ENCODE peak calls at places on chromosomes 1 and 21, in four cellular contexts. One of them, this sample, is unnamed.

GRCh38 chr1:27598902-27599528 is 4.9 kb downstream of the AHDC1 start:
- DNase-seq in ELR: peak
- DNase-seq in stimulated activated CD4-positive, alpha-beta T cell treated with anti-CD3 and anti-CD28 coated beads, Interleukin-1b, Interleukin-23, amount 100 ng/mL, for 4 hours: peak
- DNase-seq in GDM1: peak
- DNase-seq in this sample: no peak

GRCh38 chr21:29892379-29892778 is 47.4 kb downstream of the GRIK1 start:
- DNase-seq in ELR: no peak
- DNase-seq in stimulated activated CD4-positive, alpha-beta T cell treated with anti-CD3 and anti-CD28 coated beads, Interleukin-1b, Interleukin-23, amount 100 ng/mL, for 4 hours: no peak
- DNase-seq in GDM1: no peak
- DNase-seq in this sample: no peak

GRCh38 chr1:204363335-204364114 is 3.8 kb upstream of the PLEKHA6 start:
- DNase-seq in ELR: peak
- DNase-seq in stimulated activated CD4-positive, alpha-beta T cell treated with anti-CD3 and anti-CD28 coated beads, Interleukin-1b, Interleukin-23, amount 100 ng/mL, for 4 hours: peak
- DNase-seq in GDM1: peak
- DNase-seq in this sample: peak

GRCh38 chr1:243513726-243514491 is 258.1 kb downstream of the SDCCAG8 start:
- DNase-seq in ELR: peak
- DNase-seq in stimulated activated CD4-positive, alpha-beta T cell treated with anti-CD3 and anti-CD28 coated beads, Interleukin-1b, Interleukin-23, amount 100 ng/mL, for 4 hours: no peak
- DNase-seq in GDM1: no peak
- DNase-seq in this sample: no peak

GRCh38 chr1:51237714-51238403 is 1.8 kb downstream of the RNF11 start:
- DNase-seq in ELR: peak
- DNase-seq in stimulated activated CD4-positive, alpha-beta T cell treated with anti-CD3 and anti-CD28 coated beads, Interleukin-1b, Interleukin-23, amount 100 ng/mL, for 4 hours: no peak
- DNase-seq in GDM1: no peak
- DNase-seq in this sample: peak

GRCh38 chr1:27527857-27528700 is 38.1 kb upstream of the WASF2 start:
- DNase-seq in ELR: no peak
- DNase-seq in stimulated activated CD4-positive, alpha-beta T cell treated with anti-CD3 and anti-CD28 coated beads, Interleukin-1b, Interleukin-23, amount 100 ng/mL, for 4 hours: peak
- DNase-seq in GDM1: no peak
- DNase-seq in this sample: peak

GRCh38 chr1:154466136-154466665 is 35.8 kb upstream of the TDRD10 start:
- DNase-seq in ELR: no peak
- DNase-seq in stimulated activated CD4-positive, alpha-beta T cell treated with anti-CD3 and anti-CD28 coated beads, Interleukin-1b, Interleukin-23, amount 100 ng/mL, for 4 hours: no peak
- DNase-seq in GDM1: no peak
- DNase-seq in this sample: no peak

GRCh38 chr1:239976130-239976968 is 115.3 kb upstream of the FMN2 start:
- DNase-seq in ELR: peak
- DNase-seq in stimulated activated CD4-positive, alpha-beta T cell treated with anti-CD3 and anti-CD28 coated beads, Interleukin-1b, Interleukin-23, amount 100 ng/mL, for 4 hours: peak
- DNase-seq in GDM1: no peak
- DNase-seq in this sample: peak

GRCh38 chr1:28973850-28974841 is 59.8 kb downstream of the EPB41 start:
- DNase-seq in ELR: peak
- DNase-seq in stimulated activated CD4-positive, alpha-beta T cell treated with anti-CD3 and anti-CD28 coated beads, Interleukin-1b, Interleukin-23, amount 100 ng/mL, for 4 hours: no peak
- DNase-seq in GDM1: no peak
- DNase-seq in this sample: peak

GRCh38 chr1:72357411-72357810 is 75.1 kb upstream of the NEGR1 start:
- DNase-seq in ELR: peak
- DNase-seq in stimulated activated CD4-positive, alpha-beta T cell treated with anti-CD3 and anti-CD28 coated beads, Interleukin-1b, Interleukin-23, amount 100 ng/mL, for 4 hours: no peak
- DNase-seq in GDM1: no peak
- DNase-seq in this sample: peak